ENCODE peak calls at places on chromosomes 16 and 17, in eight cellular contexts. F is psoas muscle; P is prostate gland; C is thoracic aorta; O is transverse colon; L is aorta; V is CD8-positive, alpha-beta memory T cell; X is GM23338. U is an unnamed sample. For H3K4me1, the result is how much of the 10 kb centered on the place peaks cover.

GRCh38 chr16:48526058-48526957 is 83.7 kb downstream of the N4BP1 start:
- DNase-seq in O (peak), V (no peak), X (peak), F (no peak), L (peak), C (no peak), P (no peak), U (no peak)

GRCh38 chr17:47949951-47950350 is 7.7 kb downstream of the PRR15L start:
- DNase-seq in V (peak), C (no peak), X (peak), O (no peak), P (no peak), L (no peak), F (no peak), U (no peak)

GRCh38 chr17:37500378-37500777 is 10.7 kb downstream of the DUSP14 start:
- DNase-seq in C (no peak), X (no peak), P (no peak), O (no peak), L (no peak), V (no peak), F (no peak), U (no peak)

GRCh38 chr16:56475226-56475625 is 23.9 kb downstream of the OGFOD1 start:
- DNase-seq in V (no peak), C (no peak), O (no peak), F (no peak), L (no peak), X (no peak), P (no peak), U (no peak)

GRCh38 chr16:58125781-58126335 is 3.3 kb downstream of the CFAP20 start:
- DNase-seq in P (no peak), C (no peak), F (no peak), L (no peak), O (no peak), V (no peak), X (no peak), U (no peak)

GRCh38 chr17:44599298-44600175 is 42.3 kb downstream of the FZD2 start:
- DNase-seq in F (no peak), L (peak), P (no peak), X (peak), O (peak), V (no peak), C (peak), U (peak)

GRCh38 chr17:35705705-35706104 is 25.7 kb upstream of the RASL10B start:
- DNase-seq in O (no peak), X (no peak), C (no peak), V (no peak), F (no peak), P (no peak), L (no peak), U (no peak)

GRCh38 chr17:9386401-9386800 is 189.2 kb downstream of the STX8 start:
- DNase-seq in C (no peak), O (no peak), V (no peak), X (no peak), P (no peak), L (no peak), F (no peak), U (no peak)

GRCh38 chr17:57968456-57968855 is 13.2 kb upstream of the CUEDC1 start:
- DNase-seq in F (no peak), O (no peak), L (no peak), C (no peak), P (no peak), X (no peak), V (no peak), U (no peak)

GRCh38 chr17:6800422-6801027 is 24.5 kb downstream of the FBXO39 start:
- DNase-seq in F (no peak), L (no peak), P (no peak), X (peak), O (no peak), V (no peak), C (no peak), U (no peak)

GRCh38 chr17:46773676-46774075 is 44.8 kb downstream of the WNT3 start:
- DNase-seq in X (no peak), F (no peak), L (peak), O (no peak), C (no peak), P (no peak), V (no peak), U (no peak)

GRCh38 chr16:85187447-85187846 is 75.2 kb upstream of the CIBAR2 start:
- DNase-seq in C (no peak), X (peak), O (no peak), V (no peak), L (no peak), F (peak), P (no peak), U (peak)

GRCh38 chr16:74296465-74297295 is at the start of gene PSMD7:
- DNase-seq in L (peak), F (peak), X (peak), P (peak), O (peak), V (peak), C (peak), U (peak)

GRCh38 chr16:1221628-1222552 is 3.2 kb downstream of the TPSG1 start:
- DNase-seq in P (no peak), C (no peak), O (peak), V (no peak), X (no peak), F (peak), L (no peak), U (peak)

GRCh38 chr17:73952498-73953205 is 250.8 kb upstream of the RPL38 start:
- DNase-seq in L (peak), X (peak), V (peak), F (peak), C (no peak), O (peak), P (no peak), U (peak)

GRCh38 chr16:29126621-29127020 is 141.8 kb downstream of the LAT start:
- DNase-seq in O (no peak), X (no peak), P (no peak), C (no peak), L (peak), F (no peak), V (no peak), U (no peak)

GRCh38 chr17:30831257-30831656 is 509 bp upstream of the ATAD5 start:
- DNase-seq in V (no peak), F (no peak), L (no peak), O (no peak), X (peak), P (no peak), C (no peak), U (no peak)

GRCh38 chr17:16250635-16251034 is 33.6 kb downstream of the PIGL start:
- DNase-seq in F (no peak), O (no peak), X (no peak), P (no peak), V (no peak), L (no peak), C (no peak), U (no peak)

GRCh38 chr16:56911771-56912541 is 20.0 kb upstream of the HERPUD1 start:
- DNase-seq in X (no peak), F (peak), C (no peak), V (no peak), L (peak), O (peak), P (no peak), U (peak)

GRCh38 chr16:57531253-57531575 is 5.2 kb downstream of the CCDC102A start:
- DNase-seq in O (no peak), C (no peak), P (no peak), X (no peak), F (peak), L (no peak), V (peak), U (no peak)

GRCh38 chr17:7835818-7836595 is 2.0 kb downstream of the KDM6B start:
- DNase-seq in L (peak), V (peak), C (no peak), F (peak), O (peak), P (peak), X (peak), U (peak)

GRCh38 chr16:68778551-68779231 is 41.6 kb downstream of the CDH1 start:
- DNase-seq in L (no peak), O (peak), V (no peak), F (no peak), C (no peak), X (peak), P (peak), U (no peak)

GRCh38 chr16:2468725-2469398 is 2.2 kb upstream of the NTN3 start:
- DNase-seq in C (no peak), V (no peak), F (no peak), L (no peak), X (peak), O (no peak), P (no peak), U (peak)

GRCh38 chr16:11757671-11758545 is 15.3 kb upstream of the TXNDC11 start:
- DNase-seq in F (no peak), X (no peak), C (no peak), V (no peak), O (peak), P (peak), L (no peak), U (no peak)

GRCh38 chr17:82041139-82041814 is 3.8 kb upstream of the DCXR start:
- DNase-seq in V (no peak), F (no peak), O (no peak), X (no peak), P (no peak), C (no peak), L (no peak), U (no peak)

GRCh38 chr17:8124350-8125195 is 667 bp upstream of the HES7 start:
- DNase-seq in X (no peak), L (no peak), P (no peak), O (no peak), C (no peak), F (peak), V (peak), U (no peak)

GRCh38 chr17:75371339-75371738 is 34.1 kb downstream of the GRB2 start:
- DNase-seq in X (no peak), L (no peak), V (no peak), F (no peak), C (no peak), P (no peak), O (no peak), U (no peak)

GRCh38 chr16:88770459-88771293 is 14.3 kb downstream of the PIEZO1 start:
- DNase-seq in L (no peak), O (peak), P (peak), V (peak), F (peak), C (no peak), X (peak), U (no peak)

GRCh38 chr17:8015957-8016631 is 13.7 kb downstream of the GUCY2D start:
- DNase-seq in V (peak), C (no peak), P (peak), L (no peak), X (peak), O (peak), F (no peak), U (peak)

DNA sequence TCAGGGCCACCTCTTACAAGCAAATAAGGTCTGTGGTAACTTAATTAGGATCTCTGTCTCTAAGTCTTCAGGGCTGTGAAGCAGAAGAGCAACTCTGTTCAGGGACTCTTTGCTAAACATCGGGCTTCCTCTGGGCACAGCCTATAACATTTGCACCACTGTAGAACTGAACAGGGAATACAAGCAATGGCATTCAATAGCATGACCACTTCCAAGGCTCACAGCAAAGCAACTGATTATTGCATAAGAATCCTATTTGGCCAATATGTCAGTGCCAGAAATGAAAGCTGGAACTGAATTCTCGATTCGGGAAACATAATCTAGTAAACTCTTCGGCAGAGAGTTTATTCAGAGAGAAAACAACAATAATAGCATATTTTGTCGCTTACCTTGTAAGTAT is 92.2 kb upstream of the AMZ2 start:
- DNase-seq in P (no peak), X (no peak), O (no peak), C (no peak), V (no peak), F (no peak), L (no peak), U (no peak)
- H3K4me1 ChIP-seq in P (under half), X (under half), O (under half), C (under half), V (under half), F (under half), L (under half), U (under half)

GRCh38 chr17:63792055-63792729 is 18.2 kb downstream of the DDX42 start:
- DNase-seq in V (no peak), F (no peak), X (no peak), C (no peak), L (no peak), P (no peak), O (no peak), U (no peak)
- H3K27ac ChIP-seq in V (no peak), F (no peak), X (no peak), C (no peak), L (no peak), P (no peak), O (no peak), U (no peak)

GRCh38 chr17:550041-550398 is 164.6 kb downstream of the VPS53 start:
- DNase-seq in O (no peak), C (no peak), X (no peak), P (no peak), V (no peak), F (no peak), L (no peak), U (no peak)

GRCh38 chr17:545156-545555 is 169.5 kb downstream of the VPS53 start:
- DNase-seq in O (no peak), F (no peak), L (no peak), C (no peak), V (no peak), X (peak), P (no peak), U (no peak)

GRCh38 chr17:550776-551175 is 163.9 kb downstream of the VPS53 start:
- DNase-seq in F (no peak), L (no peak), C (no peak), X (no peak), O (no peak), P (no peak), V (no peak), U (no peak)

GRCh38 chr17:546456-546855 is 168.2 kb downstream of the VPS53 start:
- DNase-seq in C (no peak), L (no peak), V (no peak), O (no peak), F (no peak), X (no peak), P (no peak), U (no peak)

DNA sequence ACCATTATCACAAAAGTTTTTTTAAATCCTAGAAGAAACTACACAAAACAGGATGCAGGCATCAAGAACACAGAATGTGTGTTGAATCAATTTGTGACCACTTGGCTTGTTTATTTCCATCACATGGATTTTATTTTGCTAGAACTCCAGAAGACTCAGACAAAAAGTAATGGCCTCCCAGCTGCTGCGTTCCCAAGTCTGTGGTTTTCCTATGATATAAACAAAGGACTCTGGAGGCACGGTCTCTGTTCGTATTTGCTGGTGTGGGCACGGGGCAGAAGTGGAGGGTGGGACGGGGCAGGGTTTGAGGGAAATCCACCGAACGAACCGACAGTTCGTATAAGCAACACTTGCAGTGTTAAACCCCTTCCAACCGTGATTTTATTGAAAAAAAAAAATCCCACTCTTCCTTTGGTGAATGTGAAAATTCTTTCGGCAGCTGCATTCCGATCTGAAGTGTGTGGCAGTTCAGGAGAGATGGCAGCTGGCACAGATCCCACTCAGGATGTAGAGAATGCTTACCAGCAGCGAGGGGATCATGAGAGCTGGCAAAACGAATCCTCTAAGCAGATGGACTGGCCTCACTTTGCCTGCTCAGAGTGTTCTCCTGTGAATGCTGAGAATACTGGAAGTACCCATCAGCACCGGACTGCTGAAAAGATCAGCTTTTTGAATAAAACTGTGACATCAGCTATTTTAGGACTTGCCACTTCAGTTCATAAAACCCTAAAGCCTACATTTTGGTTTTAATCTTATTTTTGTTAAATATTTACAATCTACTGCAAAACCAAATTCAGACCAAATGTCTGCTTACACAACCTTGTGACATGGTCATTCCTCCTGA is 165.2 kb downstream of the VPS53 start:
- DNase-seq in X (no peak), P (no peak), C (no peak), O (no peak), F (no peak), L (no peak), V (no peak), U (no peak)
- H3K4me3 ChIP-seq in X (no peak), P (no peak), C (no peak), O (no peak), F (no peak), L (no peak), V (no peak), U (no peak)

GRCh38 chr17:50048988-50049387 is 6.9 kb upstream of the ITGA3 start:
- DNase-seq in O (no peak), C (no peak), P (no peak), F (peak), X (no peak), L (peak), V (no peak), U (no peak)
- H3K4me1 ChIP-seq in O (under half), C (under half), P (under half), F (under half), X (under half), L (under half), V (under half), U (under half)